ENCODE peak calls at places on chromosome 7, in five cellular contexts. S is K562, A is stomach, C is IMR-90, I is GM12892. X is an unnamed sample.

GRCh38 chr7:132882714-132883428 is 199.0 kb downstream of the CHCHD3 start:
- DNase-seq in S (peak; percentile 62), A (no peak), C (no peak), I (no peak), X (no peak)

GRCh38 chr7:151559557-151560183 is 40.0 kb upstream of the RHEB start:
- DNase-seq in S (no peak), A (no peak), C (no peak), I (no peak), X (no peak)

GRCh38 chr7:84506151-84506550 is 311.6 kb upstream of the SEMA3A start:
- DNase-seq in S (no peak), A (no peak), C (peak; percentile 60), I (no peak), X (no peak)

GRCh38 chr7:129665013-129665401 is 53.5 kb downstream of the NRF1 start:
- DNase-seq in S (peak; percentile 28), A (no peak), C (peak; percentile 98), I (no peak), X (peak; percentile 75)

GRCh38 chr7:47253650-47254080 is 328.2 kb downstream of the TNS3 start:
- DNase-seq in S (peak; percentile 38), A (no peak), C (peak; percentile 78), I (no peak), X (peak; percentile 94)

GRCh38 chr7:113652501-113652900 is 266.3 kb downstream of the PPP1R3A start:
- DNase-seq in S (no peak), A (no peak), C (peak; percentile 11), I (no peak), X (no peak)

GRCh38 chr7:55474944-55475911 is 97.1 kb downstream of the VOPP1 start:
- DNase-seq in S (no peak), A (peak; percentile 17), C (no peak), I (no peak), X (no peak)

GRCh38 chr7:25083201-25083600 is 41.9 kb downstream of the CYCS start:
- DNase-seq in S (no peak), A (no peak), C (peak; percentile 53), I (no peak), X (peak; percentile 36)

GRCh38 chr7:91953618-91954017 is 13.0 kb downstream of the AKAP9 start:
- DNase-seq in S (peak; percentile 59), A (no peak), C (peak; percentile 36), I (no peak), X (no peak)

GRCh38 chr7:36526720-36527548 is 137.3 kb downstream of the ANLN start:
- DNase-seq in S (peak; percentile 48), A (no peak), C (peak; percentile 69), I (no peak), X (peak; percentile 82)

GRCh38 chr7:36802459-36802858 is 78.2 kb upstream of the AOAH start:
- DNase-seq in S (no peak), A (no peak), C (no peak), I (no peak), X (no peak)

GRCh38 chr7:31906479-31907171 is 163.6 kb downstream of the PDE1C start:
- DNase-seq in S (no peak), A (no peak), C (no peak), I (no peak), X (no peak)

GRCh38 chr7:73595358-73595757 is 17.0 kb upstream of the TBL2 start:
- DNase-seq in S (no peak), A (no peak), C (no peak), I (no peak), X (no peak)

GRCh38 chr7:81029523-81029922 is 110.7 kb upstream of the SEMA3C start:
- DNase-seq in S (no peak), A (no peak), C (no peak), I (no peak), X (no peak)

GRCh38 chr7:153190452-153190851 is 430.9 kb downstream of the ACTR3B start:
- DNase-seq in S (peak; percentile 75), A (no peak), C (no peak), I (peak; percentile 10), X (peak; percentile 19)

GRCh38 chr7:20329389-20330175 is 1.1 kb upstream of the ITGB8 start:
- DNase-seq in S (peak; percentile 80), A (peak; percentile 59), C (peak; percentile 71), I (peak; percentile 18), X (peak; percentile 75)

GRCh38 chr7:20330797-20331230 is at the start of gene ITGB8:
- DNase-seq in S (no peak), A (peak; percentile 37), C (no peak), I (peak; percentile 23), X (peak; percentile 61)

GRCh38 chr7:20328692-20329091 is 2.0 kb upstream of the ITGB8 start:
- DNase-seq in S (no peak), A (no peak), C (no peak), I (no peak), X (no peak)

GRCh38 chr7:20331231-20331880 is 656 bp downstream of the ITGB8 start:
- DNase-seq in S (no peak), A (peak; percentile 53), C (peak; percentile 18), I (peak; percentile 34), X (peak; percentile 43)

GRCh38 chr7:20330176-20330796 is 414 bp upstream of the ITGB8 start:
- DNase-seq in S (peak; percentile 73), A (peak; percentile 81), C (peak; percentile 94), I (peak; percentile 50), X (peak; percentile 76)
- TF ChIP-seq POLR2A in S (no peak), A (no peak), C (peak; percentile 48), I (peak; percentile 52), X (peak; percentile 27)

GRCh38 chr7:148637094-148637493 is 46.5 kb downstream of the C7orf33 start:
- DNase-seq in S (no peak), A (no peak), C (no peak), I (no peak), X (no peak)
- TF ChIP-seq POLR2A in S (no peak), A (no peak), C (no peak), I (no peak), X (no peak)

DNA sequence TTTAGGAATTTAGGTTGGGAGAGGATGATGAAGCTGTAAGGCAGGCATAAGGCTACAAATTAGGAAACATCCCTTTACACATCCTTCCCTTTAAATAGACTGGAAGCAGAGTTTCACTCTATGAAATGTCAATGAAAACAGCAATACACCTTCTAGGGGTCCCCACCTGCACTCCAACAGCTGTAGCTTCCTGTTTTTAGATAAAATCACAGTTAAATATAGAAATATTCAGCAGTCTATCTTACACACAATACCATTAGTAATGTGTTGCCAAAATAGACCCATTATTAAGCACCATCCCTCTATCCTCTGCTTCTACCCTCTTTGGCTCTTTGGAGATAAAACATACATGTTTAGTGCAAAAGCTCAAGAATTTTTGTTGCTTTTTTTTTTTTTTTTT is 237.4 kb downstream of the PCLO start:
- DNase-seq in S (no peak), A (no peak), C (no peak), I (no peak), X (no peak)
- TF ChIP-seq POLR2A in S (no peak), A (no peak), C (no peak), I (no peak), X (no peak)

GRCh38 chr7:8261711-8262695 is at the start of gene ICA1:
- DNase-seq in S (peak; percentile 83), A (peak; percentile 78), C (no peak), I (peak; percentile 33), X (peak; percentile 62)
- TF ChIP-seq POLR2A in S (peak; percentile 64), A (no peak), C (no peak), I (no peak), X (no peak)

GRCh38 chr7:135286876-135287275 is 53.2 kb downstream of the STRA8 start:
- DNase-seq in S (no peak), A (no peak), C (no peak), I (no peak), X (no peak)

GRCh38 chr7:135290594-135290993 is 57.0 kb downstream of the STRA8 start:
- DNase-seq in S (no peak), A (no peak), C (no peak), I (no peak), X (no peak)

GRCh38 chr7:135291809-135292253 is 58.2 kb downstream of the STRA8 start:
- DNase-seq in S (no peak), A (no peak), C (peak; percentile 86), I (no peak), X (peak; percentile 42)
- TF ChIP-seq POLR2A in S (no peak), A (no peak), C (no peak), I (no peak), X (no peak)

GRCh38 chr7:150406311-150406564 is 27.1 kb downstream of the ZNF775 start:
- DNase-seq in S (no peak), A (no peak), C (no peak), I (no peak), X (no peak)

GRCh38 chr7:150403376-150404171 is 24.4 kb downstream of the ZNF775 start:
- DNase-seq in S (peak; percentile 39), A (no peak), C (no peak), I (no peak), X (no peak)

GRCh38 chr7:150405584-150406310 is 26.6 kb downstream of the ZNF775 start:
- DNase-seq in S (no peak), A (no peak), C (peak; percentile 27), I (no peak), X (no peak)

GRCh38 chr7:150404172-150404784 is 25.1 kb downstream of the ZNF775 start:
- DNase-seq in S (peak; percentile 46), A (no peak), C (no peak), I (no peak), X (no peak)

GRCh38 chr7:150404785-150405583 is 25.9 kb downstream of the ZNF775 start:
- DNase-seq in S (peak; percentile 97), A (peak; percentile 91), C (peak; percentile 85), I (peak; percentile 84), X (peak; percentile 80)
- TF ChIP-seq POLR2A in S (peak; percentile 84), A (no peak), C (peak; percentile 53), I (peak; percentile 84), X (peak; percentile 68)

DNA sequence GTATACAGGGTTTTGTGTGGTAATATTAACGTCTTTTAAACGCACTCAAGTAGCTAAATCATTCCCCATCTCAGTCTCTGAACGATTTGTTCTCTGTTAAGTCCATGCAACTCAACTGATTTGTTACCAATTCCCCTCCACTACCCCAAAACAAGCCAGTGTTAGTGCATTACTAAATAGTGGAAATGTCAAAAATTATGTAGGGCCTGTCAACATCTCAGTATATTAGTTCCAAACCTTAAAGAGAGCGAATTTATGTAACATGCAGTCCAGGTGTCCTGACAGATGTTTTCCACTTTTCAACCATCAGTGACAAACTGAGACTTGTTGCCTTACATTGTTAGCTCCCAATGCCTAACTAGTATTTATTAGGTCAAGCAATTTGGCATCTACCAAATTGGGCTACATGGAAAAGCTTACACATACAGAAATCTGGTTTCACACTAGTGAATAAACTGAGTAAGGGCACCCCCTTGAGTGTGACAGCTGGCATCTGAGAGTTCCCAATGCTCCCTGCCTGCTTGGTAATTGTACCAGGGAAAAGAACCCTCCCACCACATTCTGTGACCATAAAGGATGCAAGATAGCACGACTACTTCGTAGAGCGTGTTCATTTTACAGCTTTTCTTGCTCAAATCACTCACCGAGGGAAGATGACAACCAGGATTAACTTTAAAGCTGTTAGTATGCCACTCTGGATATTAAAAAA is 12.1 kb downstream of the HNRNPA2B1 start:
- DNase-seq in S (no peak), A (no peak), C (no peak), I (no peak), X (no peak)
- TF ChIP-seq POLR2A in S (peak; percentile 82), A (no peak), C (peak; percentile 50), I (peak; percentile 54), X (no peak)

X was measured in H54.